ENCODE peak calls at places on chromosomes 12 and 14, in seven cellular contexts. One of them, this sample, is unnamed.
A peak's percentile ranks its signal among the peaks of the same experiment; 100 is the strongest.

GRCh38 chr14:38808734-38809455 is 294.1 kb downstream of the SEC23A start:
- DNase-seq in RPMI8226: no peak
- DNase-seq in NCI-H1092: no peak
- DNase-seq in Caco-2: peak; percentile 35
- DNase-seq in stimulated activated CD8-positive, alpha-beta memory T cell treated with anti-CD3 and anti-CD28 coated beads, Interleukin-15, amount 100 ng/mL, for 24 hours: no peak
- DNase-seq in neural progenitor cell: no peak
- DNase-seq in naive thymus-derived CD8-positive, alpha-beta T cell: no peak
- DNase-seq in this sample: no peak

GRCh38 chr12:52061470-52062166 is 8.2 kb upstream of the ATG101 start:
- DNase-seq in stimulated activated CD8-positive, alpha-beta memory T cell treated with anti-CD3 and anti-CD28 coated beads, Interleukin-15, amount 100 ng/mL, for 24 hours: no peak
- DNase-seq in Caco-2: no peak
- DNase-seq in naive thymus-derived CD8-positive, alpha-beta T cell: no peak
- DNase-seq in RPMI8226: no peak
- DNase-seq in neural progenitor cell: peak; percentile 65
- DNase-seq in NCI-H1092: no peak
- DNase-seq in this sample: no peak

GRCh38 chr14:66015046-66015780 is 471.0 kb upstream of the CCDC196 start:
- DNase-seq in naive thymus-derived CD8-positive, alpha-beta T cell: no peak
- DNase-seq in Caco-2: no peak
- DNase-seq in NCI-H1092: no peak
- DNase-seq in neural progenitor cell: no peak
- DNase-seq in stimulated activated CD8-positive, alpha-beta memory T cell treated with anti-CD3 and anti-CD28 coated beads, Interleukin-15, amount 100 ng/mL, for 24 hours: no peak
- DNase-seq in RPMI8226: no peak
- DNase-seq in this sample: no peak

GRCh38 chr14:103141117-103141796 is 18.0 kb downstream of the TNFAIP2 start:
- DNase-seq in RPMI8226: peak; percentile 84
- DNase-seq in naive thymus-derived CD8-positive, alpha-beta T cell: no peak
- DNase-seq in stimulated activated CD8-positive, alpha-beta memory T cell treated with anti-CD3 and anti-CD28 coated beads, Interleukin-15, amount 100 ng/mL, for 24 hours: no peak
- DNase-seq in Caco-2: peak; percentile 59
- DNase-seq in NCI-H1092: peak; percentile 18
- DNase-seq in neural progenitor cell: peak; percentile 73
- DNase-seq in this sample: peak; percentile 78

GRCh38 chr12:49331360-49332222 is 5.4 kb downstream of the C1QL4 start:
- DNase-seq in RPMI8226: peak; percentile 45
- DNase-seq in neural progenitor cell: peak; percentile 85
- DNase-seq in Caco-2: peak; percentile 84
- DNase-seq in naive thymus-derived CD8-positive, alpha-beta T cell: no peak
- DNase-seq in stimulated activated CD8-positive, alpha-beta memory T cell treated with anti-CD3 and anti-CD28 coated beads, Interleukin-15, amount 100 ng/mL, for 24 hours: no peak
- DNase-seq in NCI-H1092: no peak
- DNase-seq in this sample: peak; percentile 90

GRCh38 chr14:58663494-58664111 is 25.8 kb downstream of the DACT1 start:
- DNase-seq in NCI-H1092: peak; percentile 46
- DNase-seq in Caco-2: peak; percentile 56
- DNase-seq in RPMI8226: no peak
- DNase-seq in stimulated activated CD8-positive, alpha-beta memory T cell treated with anti-CD3 and anti-CD28 coated beads, Interleukin-15, amount 100 ng/mL, for 24 hours: no peak
- DNase-seq in neural progenitor cell: no peak
- DNase-seq in naive thymus-derived CD8-positive, alpha-beta T cell: no peak
- DNase-seq in this sample: no peak

GRCh38 chr12:11753826-11754225 is 104.4 kb downstream of the ETV6 start:
- DNase-seq in neural progenitor cell: no peak
- DNase-seq in Caco-2: no peak
- DNase-seq in RPMI8226: no peak
- DNase-seq in stimulated activated CD8-positive, alpha-beta memory T cell treated with anti-CD3 and anti-CD28 coated beads, Interleukin-15, amount 100 ng/mL, for 24 hours: no peak
- DNase-seq in NCI-H1092: no peak
- DNase-seq in naive thymus-derived CD8-positive, alpha-beta T cell: no peak
- DNase-seq in this sample: no peak

GRCh38 chr12:27781680-27782079 is 1.6 kb upstream of the MANSC4 start:
- DNase-seq in naive thymus-derived CD8-positive, alpha-beta T cell: no peak
- DNase-seq in neural progenitor cell: no peak
- DNase-seq in NCI-H1092: no peak
- DNase-seq in Caco-2: no peak
- DNase-seq in RPMI8226: no peak
- DNase-seq in stimulated activated CD8-positive, alpha-beta memory T cell treated with anti-CD3 and anti-CD28 coated beads, Interleukin-15, amount 100 ng/mL, for 24 hours: no peak
- DNase-seq in this sample: no peak

GRCh38 chr12:127594351-127594970 is 672.5 kb upstream of the TMEM132C start:
- DNase-seq in neural progenitor cell: peak; percentile 68
- DNase-seq in naive thymus-derived CD8-positive, alpha-beta T cell: no peak
- DNase-seq in Caco-2: peak; percentile 63
- DNase-seq in RPMI8226: no peak
- DNase-seq in stimulated activated CD8-positive, alpha-beta memory T cell treated with anti-CD3 and anti-CD28 coated beads, Interleukin-15, amount 100 ng/mL, for 24 hours: no peak
- DNase-seq in NCI-H1092: no peak
- DNase-seq in this sample: no peak

GRCh38 chr12:112538740-112539139 is 120.0 kb downstream of the PTPN11 start:
- DNase-seq in naive thymus-derived CD8-positive, alpha-beta T cell: no peak
- DNase-seq in RPMI8226: no peak
- DNase-seq in stimulated activated CD8-positive, alpha-beta memory T cell treated with anti-CD3 and anti-CD28 coated beads, Interleukin-15, amount 100 ng/mL, for 24 hours: no peak
- DNase-seq in Caco-2: no peak
- DNase-seq in neural progenitor cell: no peak
- DNase-seq in NCI-H1092: no peak
- DNase-seq in this sample: no peak

GRCh38 chr14:71722885-71723284 is 209.3 kb upstream of the RGS6 start:
- DNase-seq in RPMI8226: no peak
- DNase-seq in Caco-2: no peak
- DNase-seq in stimulated activated CD8-positive, alpha-beta memory T cell treated with anti-CD3 and anti-CD28 coated beads, Interleukin-15, amount 100 ng/mL, for 24 hours: no peak
- DNase-seq in neural progenitor cell: no peak
- DNase-seq in NCI-H1092: no peak
- DNase-seq in naive thymus-derived CD8-positive, alpha-beta T cell: no peak
- DNase-seq in this sample: no peak

GRCh38 chr12:1837541-1838206 is 17.3 kb downstream of the LRTM2 start:
- DNase-seq in stimulated activated CD8-positive, alpha-beta memory T cell treated with anti-CD3 and anti-CD28 coated beads, Interleukin-15, amount 100 ng/mL, for 24 hours: no peak
- DNase-seq in neural progenitor cell: no peak
- DNase-seq in Caco-2: peak; percentile 65
- DNase-seq in RPMI8226: no peak
- DNase-seq in NCI-H1092: no peak
- DNase-seq in naive thymus-derived CD8-positive, alpha-beta T cell: no peak
- DNase-seq in this sample: peak; percentile 3

GRCh38 chr12:12915654-12916053 is 24.3 kb downstream of the GPRC5A start:
- DNase-seq in naive thymus-derived CD8-positive, alpha-beta T cell: no peak
- DNase-seq in NCI-H1092: no peak
- DNase-seq in RPMI8226: no peak
- DNase-seq in neural progenitor cell: peak; percentile 28
- DNase-seq in stimulated activated CD8-positive, alpha-beta memory T cell treated with anti-CD3 and anti-CD28 coated beads, Interleukin-15, amount 100 ng/mL, for 24 hours: no peak
- DNase-seq in Caco-2: peak; percentile 53
- DNase-seq in this sample: peak; percentile 26

GRCh38 chr12:4148418-4149056 is 125.0 kb upstream of the CCND2 start:
- DNase-seq in Caco-2: no peak
- DNase-seq in RPMI8226: peak; percentile 100
- DNase-seq in neural progenitor cell: no peak
- DNase-seq in naive thymus-derived CD8-positive, alpha-beta T cell: no peak
- DNase-seq in stimulated activated CD8-positive, alpha-beta memory T cell treated with anti-CD3 and anti-CD28 coated beads, Interleukin-15, amount 100 ng/mL, for 24 hours: no peak
- DNase-seq in NCI-H1092: no peak
- DNase-seq in this sample: no peak

GRCh38 chr12:104524026-104524425 is 67.3 kb downstream of the CHST11 start:
- DNase-seq in RPMI8226: no peak
- DNase-seq in stimulated activated CD8-positive, alpha-beta memory T cell treated with anti-CD3 and anti-CD28 coated beads, Interleukin-15, amount 100 ng/mL, for 24 hours: no peak
- DNase-seq in Caco-2: no peak
- DNase-seq in naive thymus-derived CD8-positive, alpha-beta T cell: no peak
- DNase-seq in neural progenitor cell: no peak
- DNase-seq in NCI-H1092: peak; percentile 86
- DNase-seq in this sample: no peak

This sample was measured in dermis blood vessel endothelial cell.